ENCODE peak calls at places on chromosomes 7 and 10, in four cellular contexts. U is body of pancreas, T is ovary, M is PC-9. O is an unnamed sample. For H3K27me3, the result is how much of the 10 kb centered on the place peaks cover.

GRCh38 chr7:7996568-7996967 is 28.0 kb downstream of the GLCCI1 start:
- DNase-seq in U (no peak), T (no peak), M (peak), O (no peak)

GRCh38 chr10:133269367-133269766 is 7.3 kb downstream of the ADAM8 start:
- DNase-seq in U (no peak), T (no peak), M (no peak), O (no peak)

GRCh38 chr10:49756641-49757040 is 5.5 kb downstream of the OGDHL start:
- DNase-seq in U (no peak), T (no peak), M (no peak), O (no peak)

GRCh38 chr10:132916956-132917666 is 25.3 kb downstream of the CFAP46 start:
- DNase-seq in U (no peak), T (no peak), M (no peak), O (no peak)

GRCh38 chr10:3578159-3578558 is 206.8 kb downstream of the KLF6 start:
- DNase-seq in U (no peak), T (no peak), M (no peak), O (no peak)

GRCh38 chr7:28784166-28784870 is 173.8 kb downstream of the TRIL start:
- DNase-seq in U (peak), T (no peak), M (no peak), O (no peak)

GRCh38 chr10:117175215-117175900 is 21.9 kb upstream of the KCNK18 start:
- DNase-seq in U (peak), T (peak), M (no peak), O (no peak)

GRCh38 chr7:39271386-39271785 is 293.7 kb downstream of the POU6F2 start:
- DNase-seq in U (peak), T (peak), M (peak), O (peak)

GRCh38 chr10:60549686-60550085 is 160.0 kb upstream of the ANK3 start:
- DNase-seq in U (no peak), T (no peak), M (no peak), O (no peak)

GRCh38 chr10:339038-339391 is 203.8 kb downstream of the ZMYND11 start:
- DNase-seq in U (no peak), T (no peak), M (peak), O (no peak)

GRCh38 chr10:99630439-99630838 is 10.2 kb upstream of the SLC25A28 start:
- DNase-seq in U (peak), T (no peak), M (no peak), O (peak)

GRCh38 chr7:29748286-29749099 is 57.8 kb upstream of the WIPF3 start:
- DNase-seq in U (peak), T (no peak), M (no peak), O (peak)

GRCh38 chr7:136058561-136058960 is 81.4 kb upstream of the MTPN start:
- DNase-seq in U (no peak), T (no peak), M (no peak), O (no peak)

GRCh38 chr7:151114151-151115090 is 28.1 kb downstream of the AGAP3 start:
- DNase-seq in U (peak), T (no peak), M (peak), O (no peak)

GRCh38 chr7:34277016-34277800 is 371.9 kb downstream of the BMPER start:
- DNase-seq in U (no peak), T (no peak), M (no peak), O (no peak)

GRCh38 chr10:104486803-104487202 is 133.2 kb downstream of the CFAP58 start:
- DNase-seq in U (no peak), T (no peak), M (no peak), O (no peak)

GRCh38 chr7:118259115-118259514 is 34.6 kb downstream of the ANKRD7 start:
- DNase-seq in U (no peak), T (no peak), M (no peak), O (no peak)

GRCh38 chr10:113463777-113464176 is 89.1 kb upstream of the HABP2 start:
- DNase-seq in U (peak), T (no peak), M (no peak), O (no peak)

GRCh38 chr10:12852732-12853131 is 148.8 kb downstream of the CCDC3 start:
- DNase-seq in U (no peak), T (no peak), M (no peak), O (no peak)

GRCh38 chr7:32164341-32164996 is 94.3 kb upstream of the PDE1C start:
- DNase-seq in U (peak), T (no peak), M (no peak), O (peak)

GRCh38 chr10:126468876-126469643 is 80.8 kb upstream of the ADAM12 start:
- DNase-seq in U (no peak), T (no peak), M (no peak), O (no peak)

GRCh38 chr10:121365566-121365965 is 232.7 kb downstream of the FGFR2 start:
- DNase-seq in U (no peak), T (no peak), M (no peak), O (no peak)

GRCh38 chr7:47373871-47374451 is 207.9 kb downstream of the TNS3 start:
- DNase-seq in U (peak), T (peak), M (no peak), O (no peak)

GRCh38 chr10:33201971-33202370 is 132.5 kb downstream of the NRP1 start:
- DNase-seq in U (no peak), T (no peak), M (no peak), O (no peak)

GRCh38 chr10:28991326-28991725 is 297.5 kb upstream of the LYZL1 start:
- DNase-seq in U (no peak), T (no peak), M (peak), O (no peak)

GRCh38 chr10:9331583-9332008 is 1277.1 kb downstream of the GATA3 start:
- DNase-seq in U (no peak), T (no peak), M (no peak), O (no peak)

GRCh38 chr10:91820144-91820543 is 21.9 kb downstream of the TNKS2 start:
- DNase-seq in U (no peak), T (no peak), M (no peak), O (no peak)

GRCh38 chr7:158252081-158252836 is 335.4 kb downstream of the PTPRN2 start:
- DNase-seq in U (no peak), T (no peak), M (no peak), O (no peak)

GRCh38 chr7:92698237-92698841 is 108.1 kb upstream of the FAM133B start:
- DNase-seq in U (peak), T (peak), M (no peak), O (peak)

GRCh38 chr10:77290528-77291155 is 347.0 kb downstream of the KCNMA1 start:
- DNase-seq in U (no peak), T (no peak), M (peak), O (no peak)

GRCh38 chr10:88080213-88080612 is 216.8 kb downstream of the PTEN start:
- DNase-seq in U (peak), T (no peak), M (no peak), O (no peak)

GRCh38 chr7:74104702-74105101 is 21.1 kb downstream of the LIMK1 start:
- DNase-seq in U (no peak), T (no peak), M (peak), O (no peak)

GRCh38 chr10:101919026-101919784 is 75.6 kb upstream of the KCNIP2 start:
- DNase-seq in U (no peak), T (no peak), M (no peak), O (no peak)

GRCh38 chr10:84201244-84201606 is 6.9 kb downstream of the CDHR1 start:
- DNase-seq in U (no peak), T (no peak), M (no peak), O (no peak)

GRCh38 chr10:84201682-84202081 is 7.3 kb downstream of the CDHR1 start:
- DNase-seq in U (no peak), T (no peak), M (no peak), O (no peak)

GRCh38 chr10:84198206-84198915 is 4.0 kb downstream of the CDHR1 start:
- DNase-seq in U (no peak), T (no peak), M (no peak), O (no peak)

GRCh38 chr10:84202349-84202748 is 8.0 kb downstream of the CDHR1 start:
- DNase-seq in U (no peak), T (no peak), M (no peak), O (no peak)

DNA sequence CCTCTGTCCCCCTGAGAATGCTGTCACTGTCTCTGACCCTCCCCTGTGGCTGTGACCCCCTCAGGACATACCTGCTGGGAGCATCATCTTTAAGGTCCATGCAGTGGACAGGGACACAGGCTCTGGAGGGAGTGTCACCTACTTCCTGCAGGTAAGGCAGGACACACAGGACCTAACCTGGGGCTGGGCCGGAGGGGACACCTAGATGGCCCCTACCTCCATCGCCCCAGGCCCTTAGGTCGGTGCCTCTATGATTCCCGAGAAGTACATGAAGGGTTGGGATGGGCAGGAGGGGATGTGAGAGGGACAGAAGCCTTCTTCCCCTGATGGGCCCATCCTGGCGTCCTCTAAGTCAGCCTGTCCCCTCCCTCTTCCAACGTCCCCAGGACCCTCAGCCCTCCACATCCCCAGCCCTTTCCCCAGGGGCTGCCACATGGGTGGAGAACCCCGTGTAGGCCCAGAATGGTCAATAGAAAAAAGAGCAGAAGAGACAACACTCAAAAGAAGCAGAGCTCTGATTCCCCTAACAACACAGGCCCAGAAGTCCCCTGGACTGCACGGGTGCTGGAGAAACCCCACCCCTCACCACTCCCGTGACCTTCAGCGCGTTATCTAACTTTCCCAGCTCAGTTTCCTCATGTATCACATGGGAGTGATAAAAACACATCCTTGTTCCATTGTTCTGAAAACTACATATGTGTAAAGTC is 6.4 kb downstream of the CDHR1 start:
- DNase-seq in U (no peak), T (no peak), M (no peak), O (no peak)
- H3K27me3 ChIP-seq in U (under half), T (under half), M (half or more), O (under half)

GRCh38 chr10:44383749-44384600 is 922 bp downstream of the CXCL12 start:
- DNase-seq in U (peak), T (peak), M (no peak), O (peak)
- H3K4me3 ChIP-seq in U (peak), T (peak), M (no peak), O (peak)

GRCh38 chr7:121328508-121329459 is at the start of gene WNT16:
- DNase-seq in U (no peak), T (no peak), M (no peak), O (no peak)

GRCh38 chr7:121331048-121331447 is 2.2 kb downstream of the WNT16 start:
- DNase-seq in U (no peak), T (no peak), M (no peak), O (no peak)

GRCh38 chr7:121329460-121330052 is 756 bp downstream of the WNT16 start:
- DNase-seq in U (peak), T (no peak), M (peak), O (no peak)

GRCh38 chr7:121331574-121331973 is 2.8 kb downstream of the WNT16 start:
- DNase-seq in U (no peak), T (no peak), M (no peak), O (no peak)

DNA sequence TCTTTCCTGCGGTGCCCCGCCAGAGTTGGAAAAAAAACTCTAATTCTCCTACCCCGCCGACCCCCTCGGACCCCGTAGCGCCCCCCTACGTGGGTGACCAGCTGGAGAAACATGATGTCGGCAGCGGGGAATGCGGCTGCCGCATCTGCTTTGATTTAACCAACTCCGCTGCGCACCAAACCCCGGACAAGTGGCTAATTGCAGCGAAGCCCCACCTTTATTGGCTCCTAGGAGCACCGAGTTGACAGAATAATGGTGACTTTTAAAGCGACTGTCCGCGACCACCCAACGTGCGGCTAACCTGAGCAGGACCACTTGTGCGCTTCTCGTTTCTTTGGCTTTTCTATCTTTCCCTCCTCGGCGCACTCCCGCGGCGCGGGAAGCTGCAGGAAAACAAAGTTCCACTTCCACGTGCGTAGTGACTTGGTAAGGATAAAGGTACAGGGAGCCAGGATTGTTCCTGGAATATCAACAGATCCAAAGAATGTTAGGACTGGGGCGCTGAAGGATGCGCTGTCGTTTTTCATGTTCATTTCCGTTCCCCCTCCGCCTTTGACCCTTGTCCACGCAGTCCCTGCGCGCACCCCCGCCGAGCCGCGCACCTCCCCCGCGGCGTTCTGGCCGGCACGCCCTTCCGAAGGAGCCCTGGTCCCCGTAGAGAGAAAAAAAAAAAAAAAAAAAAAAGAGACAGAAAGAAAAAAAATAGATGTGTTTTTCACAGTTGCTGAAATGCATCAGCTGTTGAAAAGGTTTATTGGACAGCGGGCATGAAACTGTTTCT is 1.4 kb downstream of the WNT16 start:
- DNase-seq in U (no peak), T (no peak), M (no peak), O (no peak)
- H3K27me3 ChIP-seq in U (under half), T (under half), M (under half), O (half or more)

GRCh38 chr10:66928791-66929190 is 3.0 kb downstream of the LRRTM3 start:
- DNase-seq in U (no peak), T (no peak), M (no peak), O (no peak)

GRCh38 chr10:66927271-66927950 is 1.6 kb downstream of the LRRTM3 start:
- DNase-seq in U (no peak), T (no peak), M (no peak), O (no peak)

GRCh38 chr10:66929375-66929774 is 3.5 kb downstream of the LRRTM3 start:
- DNase-seq in U (no peak), T (no peak), M (no peak), O (no peak)

GRCh38 chr10:66926841-66927240 is 1.0 kb downstream of the LRRTM3 start:
- DNase-seq in U (no peak), T (no peak), M (no peak), O (no peak)

GRCh38 chr10:66928000-66928770 is 2.3 kb downstream of the LRRTM3 start:
- DNase-seq in U (peak), T (no peak), M (no peak), O (peak)
- H3K4me3 ChIP-seq in U (no peak), T (no peak), M (no peak), O (no peak)

DNA sequence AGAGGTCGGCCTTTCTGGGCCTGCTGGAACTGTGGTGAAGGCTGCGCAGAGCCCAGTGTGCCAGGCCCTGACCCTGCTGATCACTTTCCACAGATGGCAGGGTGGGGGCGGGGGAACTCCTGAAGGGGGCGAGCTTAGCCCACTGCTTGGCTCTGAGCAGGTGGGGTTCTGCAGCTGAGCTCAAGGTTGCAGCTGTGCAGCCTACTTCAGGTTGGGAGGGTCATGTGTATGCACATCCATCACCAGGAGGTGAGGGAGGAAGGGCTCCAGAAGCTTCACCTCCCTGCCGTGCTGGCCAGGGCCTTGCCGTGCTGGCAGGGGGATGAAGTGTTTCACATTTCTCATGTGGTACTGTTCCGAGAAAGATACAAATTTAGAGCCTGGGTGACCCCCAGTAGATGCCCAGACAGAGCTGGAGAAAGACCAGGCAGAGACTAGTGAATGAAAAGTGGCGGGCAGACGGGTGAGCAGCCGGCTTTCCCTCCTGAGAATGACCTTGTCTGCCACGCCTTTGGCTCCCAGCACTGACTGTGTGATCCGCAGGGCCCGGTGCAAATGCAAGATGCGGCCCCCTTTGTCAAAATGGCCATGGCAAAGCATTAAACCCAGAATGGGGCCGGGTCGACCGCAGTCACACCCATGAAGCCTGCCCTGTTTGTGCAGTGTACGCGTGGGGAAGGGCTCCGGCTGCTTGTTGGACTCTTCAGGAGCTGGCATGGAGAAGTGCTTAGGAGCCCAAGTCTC is 25.2 kb downstream of the FAM241B start:
- DNase-seq in U (no peak), T (no peak), M (no peak), O (no peak)
- H3K27me3 ChIP-seq in U (under half), T (under half), M (half or more), O (under half)

DNA sequence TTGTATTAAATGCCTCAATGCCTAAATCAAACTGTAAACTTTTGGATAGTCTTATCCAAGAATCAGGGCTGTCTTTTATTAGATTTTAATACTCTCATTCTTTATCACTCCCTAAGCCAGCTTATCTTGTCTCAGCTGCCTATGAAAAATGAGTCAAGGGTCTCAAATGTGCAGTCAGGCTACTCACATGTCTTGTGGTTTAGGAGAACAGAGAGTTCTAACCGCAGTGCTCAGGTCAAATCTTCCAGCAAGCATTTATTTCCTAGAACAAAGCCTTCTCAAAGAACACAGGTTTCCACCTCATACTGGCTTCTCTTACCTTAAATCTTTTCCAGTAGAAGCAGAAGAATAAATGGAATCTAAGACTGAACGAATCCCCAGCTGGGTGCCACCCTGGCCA is 23.5 kb downstream of the HTR5A start:
- DNase-seq in U (no peak), T (no peak), M (no peak), O (no peak)
- H3K4me3 ChIP-seq in U (no peak), T (no peak), M (no peak), O (no peak)

GRCh38 chr7:51929818-51930217 is 613.2 kb upstream of the COBL start:
- DNase-seq in U (no peak), T (no peak), M (no peak), O (no peak)
- H3K27me3 ChIP-seq in U (under half), T (under half), M (under half), O (under half)

GRCh38 chr10:44417761-44418160 is 32.9 kb upstream of the CXCL12 start:
- DNase-seq in U (no peak), T (no peak), M (no peak), O (no peak)

GRCh38 chr10:44416021-44416758 is 31.3 kb upstream of the CXCL12 start:
- DNase-seq in U (no peak), T (no peak), M (no peak), O (peak)

GRCh38 chr10:44416976-44417375 is 32.1 kb upstream of the CXCL12 start:
- DNase-seq in U (no peak), T (no peak), M (no peak), O (no peak)

GRCh38 chr10:44419790-44420549 is 35.1 kb upstream of the CXCL12 start:
- DNase-seq in U (peak), T (no peak), M (no peak), O (peak)

GRCh38 chr10:44418637-44419036 is 33.7 kb upstream of the CXCL12 start:
- DNase-seq in U (no peak), T (no peak), M (no peak), O (no peak)
- H3K4me3 ChIP-seq in U (no peak), T (no peak), M (no peak), O (no peak)